ENCODE peak calls at places on chromosomes 13 and 19, in ten cellular contexts. B, W, P, L, J, X, Q, U, V and C are unnamed samples.

GRCh38 chr19:6483235-6483634 is 1.6 kb upstream of the DENND1C start:
- DNase-seq in B (no peak), W (no peak), P (no peak), L (no peak), J (no peak), X (no peak), Q (no peak), U (no peak), V (no peak), C (no peak)

GRCh38 chr19:35342430-35342829 is 5.3 kb upstream of the FFAR1 start:
- DNase-seq in B (no peak), W (no peak), P (no peak), L (no peak), J (no peak), X (no peak), Q (no peak), U (peak; percentile 26), V (no peak), C (no peak)

GRCh38 chr19:42088471-42089190 is 12.7 kb downstream of the ZNF574 start:
- DNase-seq in B (peak; percentile 70), W (no peak), P (no peak), L (no peak), J (peak; percentile 82), X (no peak), Q (no peak), U (no peak), V (no peak), C (peak; percentile 71)

GRCh38 chr13:106499905-106500304 is 35.6 kb downstream of the EFNB2 start:
- DNase-seq in B (peak; percentile 56), W (no peak), P (no peak), L (no peak), J (peak; percentile 48), X (no peak), Q (no peak), U (no peak), V (no peak), C (peak; percentile 26)

GRCh38 chr19:45954132-45954531 is 19.5 kb downstream of the NOVA2 start:
- DNase-seq in B (no peak), W (no peak), P (no peak), L (no peak), J (peak; percentile 26), X (no peak), Q (no peak), U (no peak), V (no peak), C (no peak)

GRCh38 chr19:23777216-23777615 is 18.5 kb upstream of the ZNF681 start:
- DNase-seq in B (no peak), W (no peak), P (no peak), L (no peak), J (no peak), X (no peak), Q (no peak), U (no peak), V (no peak), C (no peak)

GRCh38 chr13:85163063-85163462 is 636.2 kb downstream of the SLITRK6 start:
- DNase-seq in B (no peak), W (no peak), P (no peak), L (no peak), J (no peak), X (no peak), Q (no peak), U (no peak), V (no peak), C (no peak)

GRCh38 chr19:45340899-45341453 is 426 bp downstream of the KLC3 start:
- DNase-seq in B (no peak), W (no peak), P (no peak), L (no peak), J (peak; percentile 18), X (no peak), Q (peak; percentile 20), U (no peak), V (no peak), C (peak; percentile 7)

GRCh38 chr19:3365447-3366103 is 808 bp upstream of the NFIC start:
- DNase-seq in B (peak; percentile 80), W (peak; percentile 76), P (no peak), L (peak; percentile 77), J (peak; percentile 67), X (peak; percentile 61), Q (peak; percentile 82), U (peak; percentile 75), V (peak; percentile 62), C (peak; percentile 71)

GRCh38 chr19:55373318-55373992 is 3.2 kb upstream of the TMEM190 start:
- DNase-seq in B (no peak), W (no peak), P (no peak), L (no peak), J (no peak), X (no peak), Q (no peak), U (no peak), V (no peak), C (no peak)

GRCh38 chr13:102598061-102598460 is 1.3 kb downstream of the TPP2 start:
- DNase-seq in B (no peak), W (no peak), P (no peak), L (no peak), J (no peak), X (no peak), Q (no peak), U (no peak), V (no peak), C (no peak)

GRCh38 chr19:50669319-50670101 is 20.3 kb downstream of the C19orf81 start:
- DNase-seq in B (peak; percentile 52), W (no peak), P (no peak), L (no peak), J (peak; percentile 44), X (no peak), Q (peak; percentile 10), U (peak; percentile 70), V (peak; percentile 27), C (peak; percentile 23)

GRCh38 chr13:68813397-68813796 is 1294.2 kb upstream of the ATXN8OS start:
- DNase-seq in B (no peak), W (no peak), P (no peak), L (no peak), J (no peak), X (no peak), Q (no peak), U (no peak), V (no peak), C (no peak)

GRCh38 chr19:1929051-1929742 is 11.8 kb upstream of the CSNK1G2 start:
- DNase-seq in B (peak; percentile 77), W (peak; percentile 73), P (no peak), L (peak; percentile 76), J (peak; percentile 69), X (peak; percentile 83), Q (peak; percentile 82), U (peak; percentile 95), V (peak; percentile 85), C (peak; percentile 66)

GRCh38 chr13:109938255-109938936 is 152.0 kb upstream of the IRS2 start:
- DNase-seq in B (peak; percentile 77), W (no peak), P (no peak), L (no peak), J (peak; percentile 79), X (no peak), Q (peak; percentile 15), U (no peak), V (no peak), C (peak; percentile 96)

GRCh38 chr13:94550030-94550738 is 45.8 kb downstream of the TGDS start:
- DNase-seq in B (peak; percentile 50), W (no peak), P (no peak), L (no peak), J (peak; percentile 61), X (no peak), Q (peak; percentile 47), U (no peak), V (no peak), C (peak; percentile 52)

GRCh38 chr19:47112166-47112663 is 1.4 kb downstream of the ZC3H4 start:
- DNase-seq in B (peak; percentile 94), W (peak; percentile 94), P (no peak), L (peak; percentile 88), J (peak; percentile 86), X (peak; percentile 92), Q (peak; percentile 90), U (peak; percentile 84), V (peak; percentile 90), C (peak; percentile 86)

GRCh38 chr13:99307247-99307646 is at the start of gene GPR183:
- DNase-seq in B (peak; percentile 18), W (no peak), P (no peak), L (no peak), J (no peak), X (no peak), Q (peak; percentile 37), U (no peak), V (no peak), C (no peak)

GRCh38 chr19:364496-365287 is 20.1 kb upstream of the MIER2 start:
- DNase-seq in B (no peak), W (no peak), P (no peak), L (no peak), J (no peak), X (no peak), Q (no peak), U (no peak), V (no peak), C (no peak)

GRCh38 chr19:7681336-7682174 is 922 bp downstream of the TRAPPC5 start:
- DNase-seq in B (peak; percentile 83), W (peak; percentile 84), P (peak; percentile 69), L (peak; percentile 85), J (peak; percentile 74), X (peak; percentile 67), Q (peak; percentile 88), U (peak; percentile 76), V (peak; percentile 88), C (peak; percentile 76)

GRCh38 chr19:47523473-47523872 is 8.6 kb upstream of the NAPA start:
- DNase-seq in B (no peak), W (peak; percentile 56), P (no peak), L (no peak), J (no peak), X (no peak), Q (no peak), U (no peak), V (peak; percentile 57), C (no peak)

GRCh38 chr19:18321729-18322091 is 1.2 kb downstream of the LSM4 start:
- DNase-seq in B (no peak), W (no peak), P (no peak), L (no peak), J (peak; percentile 25), X (no peak), Q (no peak), U (no peak), V (no peak), C (peak; percentile 47)
- H3K4me3 ChIP-seq in B (no peak overlapping the region), W (no peak overlapping the region), P (peak overlapping the region; percentile 78), L (peak overlapping the region; percentile 85), J (peak overlapping the region; percentile 83), X (peak overlapping the region; percentile 83), Q (no peak overlapping the region), U (peak overlapping the region; percentile 77), V (peak overlapping the region; percentile 73), C (peak overlapping the region; percentile 70)

GRCh38 chr19:14072535-14073231 is at the start of gene MISP3:
- DNase-seq in B (peak; percentile 26), W (peak; percentile 58), P (no peak), L (no peak), J (peak; percentile 22), X (peak; percentile 61), Q (peak; percentile 87), U (peak; percentile 90), V (peak; percentile 91), C (no peak)
- TF ChIP-seq CTCF in B (no peak), W (no peak), P (no peak), L (no peak), J (peak; percentile 18), X (no peak), Q (no peak), U (no peak), V (no peak), C (no peak)

GRCh38 chr19:5048091-5048726 is 79.3 kb downstream of the KDM4B start:
- DNase-seq in B (peak; percentile 87), W (peak; percentile 78), P (peak; percentile 37), L (peak; percentile 69), J (peak; percentile 80), X (peak; percentile 78), Q (peak; percentile 80), U (peak; percentile 93), V (peak; percentile 85), C (peak; percentile 75)
- H3K4me3 ChIP-seq in B (no peak overlapping the region), W (no peak overlapping the region), P (peak overlapping the region; percentile 59), L (peak overlapping the region; percentile 36), J (peak overlapping the region; percentile 33), X (no peak overlapping the region), Q (no peak overlapping the region), U (no peak overlapping the region), V (no peak overlapping the region), C (peak overlapping the region; percentile 3)

GRCh38 chr19:15280915-15281683 is 48.9 kb upstream of the EPHX3 start:
- DNase-seq in B (peak; percentile 88), W (peak; percentile 90), P (no peak), L (peak; percentile 86), J (peak; percentile 86), X (peak; percentile 88), Q (peak; percentile 81), U (peak; percentile 85), V (peak; percentile 61), C (peak; percentile 88)
- TF ChIP-seq CTCF in B (peak; percentile 25), W (peak; percentile 18), P (peak; percentile 31), L (no peak), J (peak; percentile 17), X (no peak), Q (no peak), U (no peak), V (no peak), C (peak; percentile 16)